ENCODE peak calls at places on chromosomes 11 and 22, in six cellular contexts. One of them, this sample, is unnamed.

GRCh38 chr11:44989831-44990566 is 39.3 kb upstream of the TP53I11 start:
- DNase-seq in CD8-positive, alpha-beta memory T cell: no peak
- DNase-seq in T-helper 9 cell: no peak
- DNase-seq in dorsolateral prefrontal cortex: no peak
- DNase-seq in brain microvascular endothelial cell: no peak
- DNase-seq in CD8-positive, alpha-beta T cell: no peak
- DNase-seq in this sample: no peak

GRCh38 chr11:12007769-12008737 is at the start of gene DKK3:
- DNase-seq in dorsolateral prefrontal cortex: no peak
- DNase-seq in CD8-positive, alpha-beta T cell: peak; percentile 28
- DNase-seq in T-helper 9 cell: no peak
- DNase-seq in brain microvascular endothelial cell: no peak
- DNase-seq in CD8-positive, alpha-beta memory T cell: no peak
- DNase-seq in this sample: peak; percentile 52

GRCh38 chr11:66720223-66720898 is 8.7 kb downstream of the SPTBN2 start:
- DNase-seq in brain microvascular endothelial cell: peak; percentile 47
- DNase-seq in T-helper 9 cell: no peak
- DNase-seq in CD8-positive, alpha-beta T cell: no peak
- DNase-seq in CD8-positive, alpha-beta memory T cell: no peak
- DNase-seq in dorsolateral prefrontal cortex: no peak
- DNase-seq in this sample: peak; percentile 82

GRCh38 chr11:2885676-2886081 is at the start of gene CDKN1C:
- DNase-seq in dorsolateral prefrontal cortex: peak; percentile 90
- DNase-seq in CD8-positive, alpha-beta T cell: peak; percentile 84
- DNase-seq in T-helper 9 cell: peak; percentile 77
- DNase-seq in CD8-positive, alpha-beta memory T cell: peak; percentile 85
- DNase-seq in brain microvascular endothelial cell: peak; percentile 60
- DNase-seq in this sample: peak; percentile 89

GRCh38 chr11:7514099-7514725 is 413 bp downstream of the PPFIBP2 start:
- DNase-seq in T-helper 9 cell: no peak
- DNase-seq in dorsolateral prefrontal cortex: no peak
- DNase-seq in CD8-positive, alpha-beta T cell: peak; percentile 18
- DNase-seq in CD8-positive, alpha-beta memory T cell: peak; percentile 6
- DNase-seq in brain microvascular endothelial cell: no peak
- DNase-seq in this sample: no peak

GRCh38 chr22:47002692-47003091 is 240.2 kb downstream of the TBC1D22A start:
- DNase-seq in dorsolateral prefrontal cortex: no peak
- DNase-seq in CD8-positive, alpha-beta memory T cell: no peak
- DNase-seq in brain microvascular endothelial cell: no peak
- DNase-seq in T-helper 9 cell: no peak
- DNase-seq in CD8-positive, alpha-beta T cell: no peak
- DNase-seq in this sample: no peak

GRCh38 chr11:34624069-34624468 is 3.2 kb downstream of the EHF start:
- DNase-seq in dorsolateral prefrontal cortex: no peak
- DNase-seq in brain microvascular endothelial cell: no peak
- DNase-seq in CD8-positive, alpha-beta memory T cell: peak; percentile 54
- DNase-seq in CD8-positive, alpha-beta T cell: peak; percentile 21
- DNase-seq in T-helper 9 cell: peak; percentile 2
- DNase-seq in this sample: no peak

GRCh38 chr11:33449798-33450197 is 192.6 kb downstream of the HIPK3 start:
- DNase-seq in brain microvascular endothelial cell: peak; percentile 37
- DNase-seq in CD8-positive, alpha-beta memory T cell: no peak
- DNase-seq in CD8-positive, alpha-beta T cell: no peak
- DNase-seq in dorsolateral prefrontal cortex: no peak
- DNase-seq in T-helper 9 cell: no peak
- DNase-seq in this sample: no peak

GRCh38 chr11:7596975-7597391 is 76.3 kb downstream of the CYB5R2 start:
- DNase-seq in CD8-positive, alpha-beta memory T cell: no peak
- DNase-seq in CD8-positive, alpha-beta T cell: no peak
- DNase-seq in dorsolateral prefrontal cortex: no peak
- DNase-seq in brain microvascular endothelial cell: no peak
- DNase-seq in T-helper 9 cell: no peak
- DNase-seq in this sample: no peak